ENCODE peak calls at places on chromosomes 5 and 9, in six cellular contexts. S is A549, B is K562, L is HepG2, W is endothelial cell of umbilical vein, M is GM12878. C is an unnamed sample.

GRCh38 chr9:16705121-16705604 is 165.3 kb downstream of the BNC2 start:
- DNase-seq in S (peak; percentile 99), B (peak; percentile 67), L (no peak), W (peak; percentile 99), M (no peak), C (no peak)

GRCh38 chr5:65925094-65925600 is 1.2 kb upstream of the ERBIN start:
- DNase-seq in S (peak; percentile 77), B (peak; percentile 82), L (peak; percentile 36), W (peak; percentile 84), M (peak; percentile 56), C (peak; percentile 96)

GRCh38 chr5:103092676-103093075 is 27.3 kb downstream of the GIN1 start:
- DNase-seq in S (no peak), B (no peak), L (no peak), W (no peak), M (no peak), C (no peak)

GRCh38 chr9:114486205-114486963 is 18.9 kb downstream of the WHRN start:
- DNase-seq in S (no peak), B (no peak), L (no peak), W (no peak), M (no peak), C (no peak)

GRCh38 chr9:38422555-38423245 is 1.6 kb downstream of the IGFBPL1 start:
- DNase-seq in S (no peak), B (no peak), L (no peak), W (no peak), M (no peak), C (no peak)

GRCh38 chr5:180618487-180618829 is 27.2 kb upstream of the SCGB3A1 start:
- DNase-seq in S (no peak), B (no peak), L (no peak), W (no peak), M (no peak), C (no peak)

GRCh38 chr9:21110708-21111576 is 30.7 kb downstream of the IFNW1 start:
- DNase-seq in S (peak; percentile 77), B (no peak), L (peak; percentile 61), W (peak; percentile 74), M (peak; percentile 44), C (peak; percentile 92)

GRCh38 chr5:156971848-156972525 is 9.0 kb upstream of the TIMD4 start:
- DNase-seq in S (peak; percentile 43), B (no peak), L (no peak), W (no peak), M (no peak), C (no peak)

GRCh38 chr5:112857866-112858265 is 3.2 kb upstream of the SRP19 start:
- DNase-seq in S (no peak), B (no peak), L (no peak), W (no peak), M (no peak), C (no peak)

GRCh38 chr9:86765736-86766410 is 181.4 kb downstream of the GAS1 start:
- DNase-seq in S (no peak), B (no peak), L (no peak), W (no peak), M (no peak), C (no peak)

GRCh38 chr5:150516011-150516410 is 8.1 kb downstream of the NDST1 start:
- DNase-seq in S (peak; percentile 41), B (peak; percentile 84), L (peak; percentile 25), W (peak; percentile 44), M (no peak), C (no peak)

GRCh38 chr9:113892861-113893491 is 16.9 kb downstream of the ZNF618 start:
- DNase-seq in S (no peak), B (no peak), L (no peak), W (no peak), M (no peak), C (no peak)

GRCh38 chr5:180330810-180331646 is 22.1 kb downstream of the GFPT2 start:
- DNase-seq in S (peak; percentile 95), B (peak; percentile 16), L (peak; percentile 21), W (peak; percentile 41), M (no peak), C (peak; percentile 24)

GRCh38 chr5:94283093-94283492 is 335.3 kb downstream of the KIAA0825 start:
- DNase-seq in S (no peak), B (no peak), L (no peak), W (no peak), M (no peak), C (no peak)

GRCh38 chr9:33239922-33240321 is at the start of gene SPINK4:
- DNase-seq in S (no peak), B (peak; percentile 88), L (peak; percentile 28), W (peak; percentile 23), M (no peak), C (no peak)

GRCh38 chr5:79546782-79547428 is 33.0 kb upstream of the HOMER1 start:
- DNase-seq in S (no peak), B (peak; percentile 45), L (peak; percentile 82), W (no peak), M (no peak), C (no peak)

GRCh38 chr9:117958726-117959125 is 254.5 kb downstream of the TLR4 start:
- DNase-seq in S (no peak), B (no peak), L (no peak), W (no peak), M (no peak), C (no peak)

GRCh38 chr5:138467711-138468132 is 2.4 kb downstream of the EGR1 start:
- DNase-seq in S (no peak), B (no peak), L (no peak), W (no peak), M (no peak), C (no peak)

GRCh38 chr5:138466058-138466899 is 1.0 kb downstream of the EGR1 start:
- DNase-seq in S (peak; percentile 47), B (peak; percentile 47), L (peak; percentile 84), W (peak; percentile 1), M (no peak), C (no peak)

GRCh38 chr5:138465288-138466057 is at the start of gene EGR1:
- DNase-seq in S (peak; percentile 94), B (peak; percentile 94), L (peak; percentile 88), W (peak; percentile 24), M (peak; percentile 68), C (peak; percentile 92)

GRCh38 chr5:138468133-138468965 is 3.1 kb downstream of the EGR1 start:
- DNase-seq in S (peak; percentile 59), B (no peak), L (no peak), W (peak; percentile 1), M (no peak), C (peak; percentile 39)

DNA sequence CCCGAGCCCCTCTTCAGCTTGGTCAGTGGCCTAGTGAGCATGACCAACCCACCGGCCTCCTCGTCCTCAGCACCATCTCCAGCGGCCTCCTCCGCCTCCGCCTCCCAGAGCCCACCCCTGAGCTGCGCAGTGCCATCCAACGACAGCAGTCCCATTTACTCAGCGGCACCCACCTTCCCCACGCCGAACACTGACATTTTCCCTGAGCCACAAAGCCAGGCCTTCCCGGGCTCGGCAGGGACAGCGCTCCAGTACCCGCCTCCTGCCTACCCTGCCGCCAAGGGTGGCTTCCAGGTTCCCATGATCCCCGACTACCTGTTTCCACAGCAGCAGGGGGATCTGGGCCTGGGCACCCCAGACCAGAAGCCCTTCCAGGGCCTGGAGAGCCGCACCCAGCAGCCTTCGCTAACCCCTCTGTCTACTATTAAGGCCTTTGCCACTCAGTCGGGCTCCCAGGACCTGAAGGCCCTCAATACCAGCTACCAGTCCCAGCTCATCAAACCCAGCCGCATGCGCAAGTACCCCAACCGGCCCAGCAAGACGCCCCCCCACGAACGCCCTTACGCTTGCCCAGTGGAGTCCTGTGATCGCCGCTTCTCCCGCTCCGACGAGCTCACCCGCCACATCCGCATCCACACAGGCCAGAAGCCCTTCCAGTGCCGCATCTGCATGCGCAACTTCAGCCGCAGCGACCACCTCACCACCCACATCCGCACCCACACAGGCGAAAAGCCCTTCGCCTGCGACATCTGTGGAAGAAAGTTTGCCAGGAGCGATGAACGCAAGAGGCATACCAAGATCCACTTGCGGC is 1.8 kb downstream of the EGR1 start:
- DNase-seq in S (peak; percentile 48), B (no peak), L (no peak), W (peak; percentile 1), M (no peak), C (no peak)
- TF ChIP-seq POLR2A in S (no peak), B (peak; percentile 13), L (no peak), W (no peak), M (peak; percentile 62), C (peak; percentile 29)

GRCh38 chr5:159448-160172 is 31.7 kb upstream of the LRRC14B start:
- DNase-seq in S (no peak), B (no peak), L (no peak), W (no peak), M (no peak), C (no peak)
- TF ChIP-seq MYC in S (no peak), B (no peak), L (no peak), W (no peak), M (no peak), C (no peak)

GRCh38 chr9:85484235-85484634 is 257.5 kb downstream of the AGTPBP1 start:
- DNase-seq in S (no peak), B (no peak), L (no peak), W (no peak), M (no peak), C (no peak)
- TF ChIP-seq MAX in S (no peak), B (no peak), L (no peak), W (no peak), M (no peak), C (no peak)

GRCh38 chr9:100598641-100599145 is 20.8 kb downstream of the CAVIN4 start:
- DNase-seq in S (peak; percentile 76), B (peak; percentile 84), L (peak; percentile 69), W (peak; percentile 77), M (no peak), C (peak; percentile 18)
- TF ChIP-seq POLR2A in S (peak; percentile 51), B (peak; percentile 47), L (peak; percentile 53), W (peak; percentile 74), M (peak; percentile 47), C (no peak)

GRCh38 chr5:107535849-107536248 is 134.9 kb downstream of the EFNA5 start:
- DNase-seq in S (no peak), B (no peak), L (no peak), W (no peak), M (no peak), C (no peak)

GRCh38 chr5:107538331-107539162 is 132.2 kb downstream of the EFNA5 start:
- DNase-seq in S (no peak), B (no peak), L (no peak), W (no peak), M (no peak), C (no peak)

GRCh38 chr5:107532182-107532878 is 138.4 kb downstream of the EFNA5 start:
- DNase-seq in S (no peak), B (no peak), L (no peak), W (no peak), M (no peak), C (no peak)

GRCh38 chr5:107529618-107530017 is 141.1 kb downstream of the EFNA5 start:
- DNase-seq in S (no peak), B (no peak), L (no peak), W (no peak), M (no peak), C (no peak)

GRCh38 chr5:107533946-107534876 is 136.5 kb downstream of the EFNA5 start:
- DNase-seq in S (no peak), B (no peak), L (no peak), W (no peak), M (no peak), C (no peak)
- TF ChIP-seq MYC in S (no peak), B (no peak), L (no peak), W (no peak), M (no peak), C (no peak)